ENCODE peak calls at places on chromosomes 11 and 22, in five cellular contexts. One of them, this sample, is unnamed.
A peak's percentile ranks its signal among the peaks of the same experiment; 100 is the strongest.

GRCh38 chr11:86292912-86293606 is 9.0 kb upstream of the HIKESHI start:
- DNase-seq in astrocyte: no peak
- DNase-seq in activated CD8-positive, alpha-beta memory T cell treated with anti-CD3 and anti-CD28 coated beads, Interleukin-2, amount 50 U/mL, for 48 hours: peak; percentile 70
- DNase-seq in activated naive CD4-positive, alpha-beta T cell: no peak
- DNase-seq in COR-L47: no peak
- DNase-seq in this sample: no peak

GRCh38 chr22:31377609-31378008 is 21.8 kb upstream of the DRG1 start:
- DNase-seq in COR-L47: no peak
- DNase-seq in activated CD8-positive, alpha-beta memory T cell treated with anti-CD3 and anti-CD28 coated beads, Interleukin-2, amount 50 U/mL, for 48 hours: no peak
- DNase-seq in activated naive CD4-positive, alpha-beta T cell: no peak
- DNase-seq in astrocyte: no peak
- DNase-seq in this sample: no peak

GRCh38 chr11:73159297-73159696 is 17.2 kb upstream of the FCHSD2 start:
- DNase-seq in activated CD8-positive, alpha-beta memory T cell treated with anti-CD3 and anti-CD28 coated beads, Interleukin-2, amount 50 U/mL, for 48 hours: no peak
- DNase-seq in astrocyte: no peak
- DNase-seq in COR-L47: no peak
- DNase-seq in activated naive CD4-positive, alpha-beta T cell: no peak
- DNase-seq in this sample: no peak

GRCh38 chr11:65310756-65311155 is 3.9 kb upstream of the CDC42EP2 start:
- DNase-seq in activated CD8-positive, alpha-beta memory T cell treated with anti-CD3 and anti-CD28 coated beads, Interleukin-2, amount 50 U/mL, for 48 hours: no peak
- DNase-seq in COR-L47: no peak
- DNase-seq in astrocyte: peak; percentile 50
- DNase-seq in activated naive CD4-positive, alpha-beta T cell: no peak
- DNase-seq in this sample: no peak

GRCh38 chr11:17859552-17859951 is 125.0 kb downstream of the KCNC1 start:
- DNase-seq in activated CD8-positive, alpha-beta memory T cell treated with anti-CD3 and anti-CD28 coated beads, Interleukin-2, amount 50 U/mL, for 48 hours: no peak
- DNase-seq in COR-L47: no peak
- DNase-seq in activated naive CD4-positive, alpha-beta T cell: no peak
- DNase-seq in astrocyte: no peak
- DNase-seq in this sample: no peak

GRCh38 chr11:120340529-120340928 is 4.3 kb downstream of the ARHGEF12 start:
- DNase-seq in COR-L47: no peak
- DNase-seq in activated CD8-positive, alpha-beta memory T cell treated with anti-CD3 and anti-CD28 coated beads, Interleukin-2, amount 50 U/mL, for 48 hours: no peak
- DNase-seq in activated naive CD4-positive, alpha-beta T cell: no peak
- DNase-seq in astrocyte: no peak
- DNase-seq in this sample: no peak

GRCh38 chr11:40360206-40360798 is 1099.2 kb downstream of the LRRC4C start:
- DNase-seq in activated naive CD4-positive, alpha-beta T cell: no peak
- DNase-seq in COR-L47: no peak
- DNase-seq in activated CD8-positive, alpha-beta memory T cell treated with anti-CD3 and anti-CD28 coated beads, Interleukin-2, amount 50 U/mL, for 48 hours: no peak
- DNase-seq in astrocyte: no peak
- DNase-seq in this sample: no peak

GRCh38 chr11:15446929-15447328 is 332.2 kb downstream of the INSC start:
- DNase-seq in activated naive CD4-positive, alpha-beta T cell: no peak
- DNase-seq in activated CD8-positive, alpha-beta memory T cell treated with anti-CD3 and anti-CD28 coated beads, Interleukin-2, amount 50 U/mL, for 48 hours: no peak
- DNase-seq in COR-L47: no peak
- DNase-seq in astrocyte: no peak
- DNase-seq in this sample: no peak

GRCh38 chr11:35121326-35121865 is 17.6 kb upstream of the CD44 start:
- DNase-seq in activated CD8-positive, alpha-beta memory T cell treated with anti-CD3 and anti-CD28 coated beads, Interleukin-2, amount 50 U/mL, for 48 hours: no peak
- DNase-seq in COR-L47: no peak
- DNase-seq in astrocyte: no peak
- DNase-seq in activated naive CD4-positive, alpha-beta T cell: no peak
- DNase-seq in this sample: no peak

GRCh38 chr11:73262851-73263495 is 9.2 kb upstream of the P2RY6 start:
- DNase-seq in activated CD8-positive, alpha-beta memory T cell treated with anti-CD3 and anti-CD28 coated beads, Interleukin-2, amount 50 U/mL, for 48 hours: peak; percentile 36
- DNase-seq in astrocyte: peak; percentile 14
- DNase-seq in activated naive CD4-positive, alpha-beta T cell: no peak
- DNase-seq in COR-L47: no peak
- DNase-seq in this sample: no peak

GRCh38 chr11:19789840-19790710 is 77.4 kb downstream of the NAV2 start:
- DNase-seq in COR-L47: no peak
- DNase-seq in activated naive CD4-positive, alpha-beta T cell: no peak
- DNase-seq in astrocyte: peak; percentile 75
- DNase-seq in activated CD8-positive, alpha-beta memory T cell treated with anti-CD3 and anti-CD28 coated beads, Interleukin-2, amount 50 U/mL, for 48 hours: no peak
- DNase-seq in this sample: no peak

GRCh38 chr11:45872513-45873356 is 12.7 kb upstream of the MAPK8IP1 start:
- DNase-seq in activated CD8-positive, alpha-beta memory T cell treated with anti-CD3 and anti-CD28 coated beads, Interleukin-2, amount 50 U/mL, for 48 hours: peak; percentile 59
- DNase-seq in activated naive CD4-positive, alpha-beta T cell: no peak
- DNase-seq in astrocyte: peak; percentile 93
- DNase-seq in COR-L47: peak; percentile 52
- DNase-seq in this sample: peak; percentile 65

GRCh38 chr11:126063510-126063858 is 818 bp upstream of the CDON start:
- DNase-seq in activated naive CD4-positive, alpha-beta T cell: no peak
- DNase-seq in astrocyte: no peak
- DNase-seq in activated CD8-positive, alpha-beta memory T cell treated with anti-CD3 and anti-CD28 coated beads, Interleukin-2, amount 50 U/mL, for 48 hours: no peak
- DNase-seq in COR-L47: no peak
- DNase-seq in this sample: no peak

GRCh38 chr11:84144531-84144930 is 858.4 kb upstream of the CCDC90B start:
- DNase-seq in activated CD8-positive, alpha-beta memory T cell treated with anti-CD3 and anti-CD28 coated beads, Interleukin-2, amount 50 U/mL, for 48 hours: no peak
- DNase-seq in COR-L47: no peak
- DNase-seq in astrocyte: no peak
- DNase-seq in activated naive CD4-positive, alpha-beta T cell: no peak
- DNase-seq in this sample: no peak

GRCh38 chr22:19086944-19087343 is 35.3 kb downstream of the DGCR2 start:
- DNase-seq in activated naive CD4-positive, alpha-beta T cell: no peak
- DNase-seq in activated CD8-positive, alpha-beta memory T cell treated with anti-CD3 and anti-CD28 coated beads, Interleukin-2, amount 50 U/mL, for 48 hours: peak; percentile 17
- DNase-seq in astrocyte: peak; percentile 50
- DNase-seq in COR-L47: no peak
- DNase-seq in this sample: no peak

GRCh38 chr11:58192229-58192628 is 3.4 kb downstream of the OR9Q2 start:
- DNase-seq in COR-L47: no peak
- DNase-seq in activated naive CD4-positive, alpha-beta T cell: no peak
- DNase-seq in astrocyte: no peak
- DNase-seq in activated CD8-positive, alpha-beta memory T cell treated with anti-CD3 and anti-CD28 coated beads, Interleukin-2, amount 50 U/mL, for 48 hours: no peak
- DNase-seq in this sample: no peak

GRCh38 chr11:115220423-115220822 is 283.8 kb downstream of the CADM1 start:
- DNase-seq in activated CD8-positive, alpha-beta memory T cell treated with anti-CD3 and anti-CD28 coated beads, Interleukin-2, amount 50 U/mL, for 48 hours: no peak
- DNase-seq in activated naive CD4-positive, alpha-beta T cell: no peak
- DNase-seq in astrocyte: no peak
- DNase-seq in COR-L47: no peak
- DNase-seq in this sample: no peak

GRCh38 chr11:117826360-117826635 is 1.8 kb upstream of the FXYD2 start:
- DNase-seq in activated naive CD4-positive, alpha-beta T cell: no peak
- DNase-seq in activated CD8-positive, alpha-beta memory T cell treated with anti-CD3 and anti-CD28 coated beads, Interleukin-2, amount 50 U/mL, for 48 hours: no peak
- DNase-seq in astrocyte: no peak
- DNase-seq in COR-L47: no peak
- DNase-seq in this sample: no peak

GRCh38 chr11:86069408-86070086 is 663 bp upstream of the PICALM start:
- DNase-seq in COR-L47: peak; percentile 76
- DNase-seq in astrocyte: peak; percentile 99
- DNase-seq in activated naive CD4-positive, alpha-beta T cell: no peak
- DNase-seq in activated CD8-positive, alpha-beta memory T cell treated with anti-CD3 and anti-CD28 coated beads, Interleukin-2, amount 50 U/mL, for 48 hours: no peak
- DNase-seq in this sample: no peak

GRCh38 chr11:19648321-19648720 is 64.3 kb upstream of the NAV2 start:
- DNase-seq in activated naive CD4-positive, alpha-beta T cell: no peak
- DNase-seq in COR-L47: no peak
- DNase-seq in activated CD8-positive, alpha-beta memory T cell treated with anti-CD3 and anti-CD28 coated beads, Interleukin-2, amount 50 U/mL, for 48 hours: no peak
- DNase-seq in astrocyte: no peak
- DNase-seq in this sample: no peak

GRCh38 chr11:69260622-69261021 is 33.3 kb upstream of the MYEOV start:
- DNase-seq in COR-L47: no peak
- DNase-seq in astrocyte: peak; percentile 10
- DNase-seq in activated CD8-positive, alpha-beta memory T cell treated with anti-CD3 and anti-CD28 coated beads, Interleukin-2, amount 50 U/mL, for 48 hours: no peak
- DNase-seq in activated naive CD4-positive, alpha-beta T cell: no peak
- DNase-seq in this sample: no peak

GRCh38 chr22:28112548-28113043 is 193.5 kb upstream of the PITPNB start:
- DNase-seq in astrocyte: peak; percentile 55
- DNase-seq in COR-L47: peak; percentile 2
- DNase-seq in activated CD8-positive, alpha-beta memory T cell treated with anti-CD3 and anti-CD28 coated beads, Interleukin-2, amount 50 U/mL, for 48 hours: no peak
- DNase-seq in activated naive CD4-positive, alpha-beta T cell: no peak
- DNase-seq in this sample: no peak

GRCh38 chr11:44226472-44226871 is 83.5 kb downstream of the ALX4 start:
- DNase-seq in activated naive CD4-positive, alpha-beta T cell: no peak
- DNase-seq in COR-L47: no peak
- DNase-seq in astrocyte: no peak
- DNase-seq in activated CD8-positive, alpha-beta memory T cell treated with anti-CD3 and anti-CD28 coated beads, Interleukin-2, amount 50 U/mL, for 48 hours: no peak
- DNase-seq in this sample: no peak